ENCODE peak calls at places on chromosomes 5 and 9, in eight cellular contexts. H is kidney, I is T-helper 2 cell, G is iris pigment epithelial cell, Z is ovary, V is islet precursor cell, M is WERI-Rb-1, U is GM23248. N is an unnamed sample.

GRCh38 chr9:125515281-125515680 is 191.7 kb downstream of the MAPKAP1 start:
- DNase-seq in H (no peak), I (no peak), G (no peak), Z (no peak), V (no peak), M (no peak), U (no peak), N (no peak)

GRCh38 chr5:115810776-115811175 is 5.7 kb downstream of the CDO1 start:
- DNase-seq in H (no peak), I (no peak), G (peak), Z (no peak), V (no peak), M (no peak), U (peak), N (no peak)

GRCh38 chr5:181200816-181201215 is 4.2 kb downstream of the TRIM7 start:
- DNase-seq in H (no peak), I (no peak), G (no peak), Z (no peak), V (peak), M (no peak), U (no peak), N (no peak)

GRCh38 chr9:96665789-96666188 is 10.7 kb upstream of the PRXL2C start:
- DNase-seq in H (no peak), I (no peak), G (no peak), Z (no peak), V (no peak), M (no peak), U (no peak), N (no peak)

GRCh38 chr9:4486176-4486575 is 4.1 kb upstream of the SLC1A1 start:
- DNase-seq in H (no peak), I (no peak), G (no peak), Z (no peak), V (no peak), M (no peak), U (no peak), N (no peak)

GRCh38 chr5:32173394-32174010 is 617 bp downstream of the GOLPH3 start:
- DNase-seq in H (peak), I (peak), G (peak), Z (peak), V (peak), M (peak), U (peak), N (no peak)

GRCh38 chr9:73183917-73184861 is 32.5 kb downstream of the ANXA1 start:
- DNase-seq in H (no peak), I (peak), G (peak), Z (no peak), V (no peak), M (no peak), U (peak), N (peak)

GRCh38 chr5:79471556-79471955 is 42.4 kb downstream of the HOMER1 start:
- DNase-seq in H (no peak), I (no peak), G (no peak), Z (no peak), V (no peak), M (no peak), U (no peak), N (peak)

GRCh38 chr5:117455236-117456233 is 880.9 kb upstream of the SEMA6A start:
- DNase-seq in H (peak), I (peak), G (no peak), Z (no peak), V (peak), M (peak), U (no peak), N (no peak)

GRCh38 chr9:71490810-71491209 is 277.5 kb downstream of the CEMIP2 start:
- DNase-seq in H (no peak), I (no peak), G (no peak), Z (no peak), V (no peak), M (no peak), U (peak), N (no peak)

GRCh38 chr5:64872044-64872443 is 103.3 kb downstream of the CWC27 start:
- DNase-seq in H (no peak), I (no peak), G (peak), Z (no peak), V (no peak), M (no peak), U (peak), N (peak)

GRCh38 chr5:76855961-76856360 is 6.1 kb downstream of the S100Z start:
- DNase-seq in H (no peak), I (peak), G (no peak), Z (no peak), V (no peak), M (no peak), U (no peak), N (no peak)

GRCh38 chr5:164708831-164709230 is 1203.4 kb downstream of the MAT2B start:
- DNase-seq in H (no peak), I (no peak), G (no peak), Z (no peak), V (no peak), M (no peak), U (no peak), N (no peak)

GRCh38 chr5:179120421-179120861 is 60.3 kb downstream of the ZNF354C start:
- DNase-seq in H (peak), I (no peak), G (no peak), Z (no peak), V (peak), M (no peak), U (no peak), N (no peak)

GRCh38 chr5:112419050-112419595 is at the start of gene EPB41L4A:
- DNase-seq in H (peak), I (peak), G (no peak), Z (peak), V (peak), M (peak), U (peak), N (no peak)